ENCODE peak calls at places on chromosomes 16 and 17, in five cellular contexts. E is SK-N-SH, F is GM12878, O is HepG2, A is K562. D is an unnamed sample.

GRCh38 chr16:9035986-9036385 is 55.5 kb upstream of the HAPSTR1 start:
- DNase-seq in E (no peak), F (no peak), O (no peak), A (no peak), D (no peak)

GRCh38 chr17:76541739-76542450 is 2.1 kb downstream of the PRCD start:
- DNase-seq in E (no peak), F (no peak), O (no peak), A (no peak), D (no peak)

GRCh38 chr17:55416000-55416399 is 5.6 kb downstream of the MMD start:
- DNase-seq in E (no peak), F (no peak), O (no peak), A (no peak), D (no peak)

GRCh38 chr16:86575754-86576557 is 2.4 kb upstream of the FOXL1 start:
- DNase-seq in E (peak), F (no peak), O (peak), A (peak), D (peak)

GRCh38 chr16:14409563-14409962 is 220.5 kb downstream of the PARN start:
- DNase-seq in E (no peak), F (no peak), O (peak), A (no peak), D (peak)

GRCh38 chr16:85616608-85617311 is 3.6 kb downstream of the GSE1 start:
- DNase-seq in E (peak), F (peak), O (no peak), A (no peak), D (no peak)

GRCh38 chr17:81926451-81927144 is 937 bp downstream of the MAFG start:
- DNase-seq in E (peak), F (no peak), O (peak), A (peak), D (peak)

GRCh38 chr16:50066482-50067289 is 916 bp downstream of the HEATR3 start:
- DNase-seq in E (no peak), F (no peak), O (no peak), A (no peak), D (no peak)

GRCh38 chr17:73645050-73645871 is 1.0 kb upstream of the SDK2 start:
- DNase-seq in E (peak), F (no peak), O (no peak), A (no peak), D (no peak)

GRCh38 chr16:50305441-50306061 is 39.2 kb downstream of the ADCY7 start:
- DNase-seq in E (peak), F (no peak), O (no peak), A (no peak), D (no peak)

GRCh38 chr17:40540448-40540847 is 24.8 kb downstream of the CCR7 start:
- DNase-seq in E (no peak), F (no peak), O (no peak), A (no peak), D (no peak)

GRCh38 chr17:8226536-8227237 is 16.3 kb upstream of the AURKB start:
- DNase-seq in E (peak), F (peak), O (no peak), A (peak), D (peak)

GRCh38 chr17:28807925-28808641 is 34.5 kb downstream of the FAM222B start:
- DNase-seq in E (no peak), F (no peak), O (peak), A (no peak), D (peak)

GRCh38 chr16:3023415-3023668 is 400 bp downstream of the HCFC1R1 start:
- DNase-seq in E (no peak), F (no peak), O (no peak), A (peak), D (peak)

GRCh38 chr17:3027786-3028532 is 35.4 kb downstream of the OR1D5 start:
- DNase-seq in E (no peak), F (no peak), O (no peak), A (no peak), D (no peak)

GRCh38 chr17:73551756-73552155 is 92.5 kb downstream of the SDK2 start:
- DNase-seq in E (no peak), F (no peak), O (no peak), A (no peak), D (no peak)

GRCh38 chr17:348692-349425 is 3.7 kb downstream of the RPH3AL start:
- DNase-seq in E (no peak), F (no peak), O (peak), A (no peak), D (no peak)

GRCh38 chr17:83195330-83196087 is 116.1 kb downstream of the METRNL start:
- DNase-seq in E (no peak), F (no peak), O (no peak), A (peak), D (no peak)

GRCh38 chr17:50316016-50316587 is 29.8 kb upstream of the XYLT2 start:
- DNase-seq in E (no peak), F (peak), O (no peak), A (no peak), D (no peak)

GRCh38 chr16:48575471-48576050 is 34.4 kb downstream of the N4BP1 start:
- DNase-seq in E (no peak), F (no peak), O (no peak), A (no peak), D (no peak)

GRCh38 chr17:55426851-55427586 is 5.4 kb upstream of the MMD start:
- DNase-seq in E (no peak), F (no peak), O (no peak), A (no peak), D (peak)

GRCh38 chr16:87533061-87533460 is 40.2 kb upstream of the ZCCHC14 start:
- DNase-seq in E (no peak), F (no peak), O (no peak), A (no peak), D (no peak)

GRCh38 chr17:57687642-57688041 is 57.5 kb downstream of the CCDC182 start:
- DNase-seq in E (no peak), F (no peak), O (no peak), A (no peak), D (no peak)

GRCh38 chr16:71255721-71256120 is 25.2 kb upstream of the HYDIN start:
- DNase-seq in E (peak), F (no peak), O (no peak), A (no peak), D (no peak)

GRCh38 chr17:72393553-72393952 is 272.7 kb downstream of the SOX9 start:
- DNase-seq in E (no peak), F (no peak), O (no peak), A (no peak), D (peak)

GRCh38 chr17:76573096-76573495 is 12.6 kb downstream of the ST6GALNAC2 start:
- DNase-seq in E (peak), F (no peak), O (no peak), A (no peak), D (no peak)

DNA sequence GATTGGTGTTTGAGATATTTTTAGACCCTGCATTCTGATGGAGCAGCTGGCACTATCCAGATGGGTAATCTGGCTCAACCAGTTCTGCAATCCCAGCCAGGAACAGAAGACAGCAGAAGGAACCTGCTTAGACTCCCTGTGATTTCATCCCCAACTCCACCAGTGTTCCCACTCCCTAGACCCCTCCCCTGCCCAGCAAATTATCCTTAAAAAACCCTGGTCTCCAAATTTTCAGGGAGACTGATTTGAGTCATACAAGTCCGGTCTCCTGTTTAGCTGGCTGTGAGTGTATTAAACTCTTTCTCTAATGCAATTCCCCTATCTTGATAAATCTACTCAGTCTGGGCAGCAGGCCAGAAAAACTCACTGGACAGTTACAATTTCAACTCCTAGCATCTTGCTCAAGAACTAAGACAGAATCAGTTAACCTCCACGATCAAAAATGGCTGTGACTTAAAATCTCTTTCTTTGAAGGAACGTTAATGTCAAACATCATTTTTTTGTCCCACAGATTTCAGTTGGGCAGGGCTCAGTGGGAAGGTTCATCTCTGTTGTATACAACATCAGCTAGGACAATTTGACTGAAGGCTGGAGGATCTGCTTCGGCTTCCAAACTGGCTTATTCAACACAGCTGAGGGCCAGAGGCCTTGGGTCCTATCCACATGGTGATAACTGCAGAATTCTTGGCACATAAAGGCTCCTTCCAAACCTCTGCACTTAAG is 4.9 kb upstream of the RBL2 start:
- DNase-seq in E (peak), F (no peak), O (no peak), A (no peak), D (peak)
- TF ChIP-seq MXI1 in E (no peak), F (no peak), O (no peak), A (no peak), D (no peak)

DNA sequence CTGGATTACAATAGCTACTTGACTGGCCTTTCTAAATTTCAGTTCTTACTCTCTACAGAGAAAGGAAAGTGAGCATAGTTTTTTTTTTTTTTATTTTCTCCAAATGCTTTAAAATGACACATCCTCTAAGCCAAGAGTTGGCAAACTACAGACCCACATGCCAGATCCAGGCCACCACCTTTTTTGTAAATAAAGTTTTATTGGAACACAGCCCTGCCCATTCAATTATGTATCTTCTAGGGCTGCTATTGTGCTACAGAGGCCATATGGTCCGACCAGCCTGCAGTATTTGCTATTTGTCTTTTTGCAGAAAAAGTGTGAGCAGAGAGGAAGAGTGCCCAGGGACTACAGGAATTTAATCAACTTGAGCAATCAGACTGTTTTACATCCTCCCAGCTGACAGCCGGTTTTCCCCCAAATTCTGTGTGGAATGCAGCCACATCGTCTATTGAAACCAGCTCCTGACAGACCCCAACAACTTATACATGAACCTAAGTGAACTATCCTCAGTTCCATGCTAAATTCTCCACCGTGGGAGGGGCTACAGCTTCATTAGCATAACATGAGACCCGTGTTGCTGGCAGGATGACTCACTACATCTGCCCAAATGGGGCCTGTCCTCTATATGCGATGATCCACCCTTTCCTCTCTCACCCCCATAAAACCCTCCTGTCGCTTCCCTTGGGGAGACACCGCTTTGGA is 149.2 kb upstream of the HS3ST3A1 start:
- DNase-seq in E (no peak), F (no peak), O (no peak), A (peak), D (peak)
- TF ChIP-seq MXI1 in E (no peak), F (no peak), O (no peak), A (no peak), D (no peak)

DNA sequence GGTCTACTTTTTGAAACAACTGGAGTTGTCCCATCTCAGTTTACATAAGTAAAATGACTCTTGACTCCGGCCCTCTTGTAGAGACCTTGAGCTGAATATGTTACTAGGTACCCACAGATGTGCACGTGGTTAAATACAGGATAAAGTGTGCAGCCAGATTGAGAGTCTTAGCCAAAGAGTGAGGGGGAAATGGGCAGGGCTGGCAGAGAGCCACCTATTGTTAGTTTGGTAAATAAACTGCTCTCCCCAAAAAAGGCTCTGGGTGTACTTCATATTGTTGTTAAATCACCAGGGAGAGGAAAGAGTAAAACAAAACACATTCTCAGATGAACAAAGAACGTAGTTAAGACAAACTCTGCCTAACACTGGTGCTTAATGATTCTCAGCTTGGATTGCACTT is 20.3 kb downstream of the G6PC1 start:
- DNase-seq in E (no peak), F (no peak), O (peak), A (no peak), D (no peak)
- TF ChIP-seq MXI1 in E (no peak), F (no peak), O (no peak), A (no peak), D (no peak)

DNA sequence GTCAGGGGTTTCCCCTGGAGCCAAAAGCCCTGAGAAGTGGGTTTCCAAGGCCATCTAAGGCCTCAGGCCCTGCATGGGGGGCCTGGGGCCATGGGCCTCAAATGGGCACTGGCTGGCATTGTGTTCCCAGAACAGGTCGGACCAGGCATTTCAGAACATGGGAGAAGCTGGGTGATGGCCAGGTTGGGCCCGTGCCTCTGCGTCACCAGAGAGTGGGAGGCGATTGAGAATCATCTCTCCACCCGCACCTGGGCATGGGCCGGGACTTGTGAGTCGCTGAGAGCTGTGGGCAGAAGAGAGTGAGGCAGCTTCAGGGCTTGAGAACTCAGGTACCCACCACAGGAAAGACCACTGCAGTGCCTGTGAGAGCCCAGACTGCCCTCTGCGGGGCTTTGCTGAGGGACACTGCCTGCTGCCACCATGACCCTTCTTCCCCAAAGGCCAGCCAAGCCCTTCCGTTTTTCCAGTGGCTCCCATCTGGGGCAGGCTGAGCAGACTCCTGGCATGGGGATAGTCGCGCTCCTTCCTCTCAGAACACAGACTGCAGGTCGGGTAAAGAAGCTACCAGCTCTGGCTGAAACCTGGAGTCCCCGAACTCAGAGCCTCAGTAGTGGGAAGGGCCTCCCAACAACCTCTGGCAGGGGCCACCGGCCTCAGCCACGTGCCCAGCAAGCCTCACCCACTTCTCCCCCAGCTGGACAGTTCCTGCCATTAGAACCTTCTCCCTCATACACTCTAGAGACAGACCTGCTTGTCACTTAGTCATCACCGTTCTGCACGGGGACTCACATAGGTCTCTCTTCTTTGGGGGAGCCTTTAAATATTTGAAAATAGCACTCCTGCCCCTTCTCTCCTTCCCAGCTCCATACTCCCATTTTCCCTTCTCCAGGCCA is 1.6 kb downstream of the RAB11FIP4 start:
- DNase-seq in E (no peak), F (no peak), O (no peak), A (no peak), D (no peak)
- TF ChIP-seq MXI1 in E (no peak), F (no peak), O (no peak), A (no peak), D (no peak)

GRCh38 chr16:97822-98221 is 19.8 kb downstream of the MPG start:
- DNase-seq in E (no peak), F (no peak), O (no peak), A (no peak), D (peak)
- TF ChIP-seq MXI1 in E (no peak), F (no peak), O (no peak), A (no peak), D (no peak)

DNA sequence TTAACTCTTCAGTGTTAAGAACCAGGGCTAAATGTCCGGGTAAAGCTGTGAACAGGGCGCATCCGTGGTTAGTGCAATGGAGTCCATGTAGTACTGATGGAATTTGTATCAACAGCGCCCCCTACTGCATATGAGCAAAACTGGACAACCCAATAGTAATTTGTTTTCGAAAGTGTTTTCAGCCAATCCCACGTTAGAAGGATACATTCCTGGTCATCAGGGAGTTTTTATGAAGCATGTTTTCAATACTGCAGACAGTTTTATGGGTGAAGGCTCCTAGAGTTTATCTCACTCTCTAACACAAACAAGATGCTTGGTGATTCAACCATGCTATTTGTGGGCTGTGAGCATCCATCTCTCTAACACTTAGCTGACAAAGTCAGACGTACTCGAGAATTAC is 46.6 kb upstream of the HNF1B start:
- DNase-seq in E (peak), F (no peak), O (peak), A (peak), D (peak)
- TF ChIP-seq MXI1 in E (no peak), F (no peak), O (no peak), A (no peak), D (no peak)

GRCh38 chr16:16155234-16155633 is 68.1 kb downstream of the ABCC6 start:
- DNase-seq in E (no peak), F (no peak), O (no peak), A (no peak), D (no peak)
- TF ChIP-seq MXI1 in E (no peak), F (no peak), O (no peak), A (no peak), D (no peak)

GRCh38 chr17:18964550-18964949 is 12.6 kb downstream of the SLC5A10 start:
- DNase-seq in E (no peak), F (no peak), O (no peak), A (no peak), D (no peak)

GRCh38 chr17:18967806-18968744 is 16.1 kb downstream of the SLC5A10 start:
- DNase-seq in E (no peak), F (no peak), O (no peak), A (peak), D (no peak)

GRCh38 chr17:18968945-18969887 is 17.3 kb downstream of the SLC5A10 start:
- DNase-seq in E (no peak), F (no peak), O (no peak), A (peak), D (no peak)

GRCh38 chr17:18965530-18966236 is 13.7 kb downstream of the SLC5A10 start:
- DNase-seq in E (no peak), F (no peak), O (no peak), A (no peak), D (no peak)

DNA sequence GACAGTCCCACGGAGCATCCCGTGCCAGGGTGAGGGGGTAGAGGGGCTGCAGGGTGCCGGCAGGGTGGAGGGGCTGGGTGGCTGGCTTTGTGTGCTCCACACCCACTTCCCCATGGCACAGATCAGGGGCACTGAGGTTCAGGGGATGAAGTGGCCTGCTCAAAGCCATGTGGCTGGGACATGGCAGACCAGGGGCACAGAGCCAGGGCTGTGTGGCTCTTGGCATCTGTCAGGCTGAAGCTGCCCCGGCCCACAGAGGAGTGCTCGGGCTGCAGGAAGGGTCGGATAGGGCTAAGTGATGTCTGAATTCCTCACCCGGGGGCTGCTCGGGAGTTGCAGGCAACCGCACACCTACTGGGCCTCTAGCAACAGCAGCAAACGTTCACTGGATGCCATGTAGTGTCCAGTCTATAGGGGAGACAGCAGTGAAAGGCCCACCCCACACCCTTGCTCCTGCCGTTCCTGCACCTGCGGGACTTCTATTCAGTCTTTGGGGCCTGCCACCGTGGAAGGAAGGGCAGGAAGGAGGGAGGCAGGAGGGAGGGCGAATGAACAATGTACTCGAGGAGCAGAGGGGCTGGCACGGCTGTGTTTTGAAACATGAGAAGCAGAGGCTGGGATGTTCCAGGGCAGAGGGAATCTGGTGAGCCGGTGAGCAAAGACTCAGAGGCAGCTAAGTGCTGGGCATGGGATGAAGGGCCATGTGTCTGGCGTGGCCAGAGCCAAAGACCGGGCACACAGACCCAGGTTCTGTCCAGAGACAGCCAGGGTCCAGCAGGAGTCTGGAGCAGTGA is 15.1 kb downstream of the SLC5A10 start:
- DNase-seq in E (no peak), F (no peak), O (no peak), A (no peak), D (peak)
- TF ChIP-seq MXI1 in E (no peak), F (no peak), O (no peak), A (no peak), D (peak)

D was measured in IMR-90.